ENCODE peak calls at places on chromosomes 13 and 19, in four cellular contexts. G, K, M and Z are unnamed samples.

GRCh38 chr19:49651029-49651825 is 9.2 kb downstream of the SCAF1 start:
- DNase-seq in G (no peak), K (no peak), M (no peak), Z (no peak)

GRCh38 chr13:82436099-82436585 is 1446.1 kb downstream of the SLITRK1 start:
- DNase-seq in M (no peak), G (no peak), K (no peak), Z (no peak)

GRCh38 chr19:46659151-46660007 is 1.6 kb downstream of the DACT3 start:
- DNase-seq in M (no peak), G (peak), K (no peak), Z (no peak)

GRCh38 chr19:47697863-47698609 is 15.2 kb upstream of the EHD2 start:
- DNase-seq in K (peak), G (peak), M (peak), Z (peak)

GRCh38 chr19:3969435-3970312 is 1.2 kb downstream of the DAPK3 start:
- DNase-seq in K (no peak), M (no peak), G (no peak), Z (no peak)

GRCh38 chr13:99086149-99086868 is 108.4 kb upstream of the DOCK9 start:
- DNase-seq in K (no peak), M (no peak), G (peak), Z (no peak)

GRCh38 chr13:75180805-75181455 is 301.0 kb downstream of the TBC1D4 start:
- DNase-seq in M (no peak), K (no peak), G (no peak), Z (no peak)

GRCh38 chr19:57566396-57567256 is 7.0 kb upstream of the ZNF550 start:
- DNase-seq in M (no peak), G (no peak), K (peak), Z (no peak)

GRCh38 chr13:36074659-36075058 is 56.5 kb downstream of the DCLK1 start:
- DNase-seq in K (no peak), G (no peak), M (no peak), Z (no peak)

GRCh38 chr19:10184636-10185035 is 10.1 kb downstream of the DNMT1 start:
- DNase-seq in K (no peak), M (no peak), G (no peak), Z (no peak)

GRCh38 chr19:33261511-33262192 is 36.0 kb upstream of the SLC7A10 start:
- DNase-seq in M (no peak), K (no peak), G (peak), Z (no peak)

GRCh38 chr19:33256266-33256665 is 30.6 kb upstream of the SLC7A10 start:
- DNase-seq in G (no peak), M (no peak), K (no peak), Z (no peak)

GRCh38 chr19:33260628-33261418 is 35.2 kb upstream of the SLC7A10 start:
- DNase-seq in K (no peak), G (no peak), M (no peak), Z (no peak)

GRCh38 chr19:33257828-33258227 is 32.2 kb upstream of the SLC7A10 start:
- DNase-seq in G (no peak), K (no peak), M (no peak), Z (no peak)

GRCh38 chr19:33259532-33259931 is 33.9 kb upstream of the SLC7A10 start:
- DNase-seq in K (no peak), M (no peak), G (no peak), Z (no peak)
- TF ChIP-seq SIN3A in K (no peak), M (no peak), G (no peak), Z (no peak)

GRCh38 chr19:33245948-33246728 is 20.5 kb upstream of the SLC7A10 start:
- DNase-seq in M (no peak), K (no peak), G (peak), Z (no peak)
- TF ChIP-seq SIN3A in M (no peak), K (no peak), G (no peak), Z (no peak)

GRCh38 chr19:18424122-18424889 is 5.1 kb downstream of the SSBP4 start:
- DNase-seq in M (no peak), G (no peak), K (no peak), Z (no peak)
- TF ChIP-seq SIN3A in M (no peak), G (no peak), K (no peak), Z (no peak)

GRCh38 chr19:18349524-18350128 is 9.2 kb downstream of the PGPEP1 start:
- DNase-seq in G (peak), K (no peak), M (no peak), Z (no peak)
- TF ChIP-seq SIN3A in G (no peak), K (no peak), M (no peak), Z (no peak)

GRCh38 chr13:100646030-100646673 is 28.4 kb downstream of the TMTC4 start:
- DNase-seq in M (no peak), K (peak), G (peak), Z (no peak)
- TF ChIP-seq SIN3A in M (no peak), K (no peak), G (no peak), Z (no peak)

DNA sequence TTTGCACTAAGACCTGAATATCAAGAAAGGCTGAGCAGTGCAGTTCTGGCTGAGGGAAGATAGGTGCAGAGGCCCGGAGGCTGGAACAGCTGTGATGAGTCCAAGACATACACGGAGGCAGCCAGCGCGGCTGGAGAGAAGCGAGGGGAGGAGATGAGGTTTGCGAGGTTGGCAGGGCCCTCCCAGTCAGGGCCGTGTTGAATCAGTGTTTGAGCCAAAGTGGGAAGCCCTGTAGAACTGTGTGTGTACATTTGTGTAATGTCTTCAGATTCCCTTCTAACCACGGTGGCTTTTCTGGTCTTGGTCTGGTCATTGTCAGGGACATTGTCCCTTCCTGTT is 34.9 kb downstream of the PAK4 start:
- DNase-seq in K (no peak), M (no peak), G (no peak), Z (no peak)
- TF ChIP-seq SIN3A in K (no peak), M (no peak), G (no peak), Z (no peak)

GRCh38 chr13:49789961-49790360 is 2.5 kb downstream of the KPNA3 start:
- DNase-seq in K (no peak), G (no peak), M (no peak), Z (no peak)

GRCh38 chr13:49786609-49787008 is 5.9 kb downstream of the KPNA3 start:
- DNase-seq in M (no peak), K (no peak), G (no peak), Z (no peak)

GRCh38 chr13:49792550-49793324 is at the start of gene KPNA3:
- DNase-seq in G (peak), K (peak), M (peak), Z (peak)

GRCh38 chr13:49791214-49791752 is 1.2 kb downstream of the KPNA3 start:
- DNase-seq in M (peak), G (peak), K (no peak), Z (no peak)

GRCh38 chr13:49791753-49792549 is 531 bp downstream of the KPNA3 start:
- DNase-seq in M (no peak), G (no peak), K (no peak), Z (no peak)
- TF ChIP-seq SIN3A in M (no peak), G (no peak), K (no peak), Z (no peak)

GRCh38 chr19:32580353-32580900 is 563 bp upstream of the PDCD5 start:
- DNase-seq in K (no peak), M (no peak), G (peak), Z (no peak)

GRCh38 chr19:32580901-32581703 is at the start of gene PDCD5:
- DNase-seq in M (peak), K (peak), G (peak), Z (peak)

GRCh38 chr19:32576790-32577189 is 4.2 kb upstream of the PDCD5 start:
- DNase-seq in K (no peak), M (no peak), G (no peak), Z (no peak)

DNA sequence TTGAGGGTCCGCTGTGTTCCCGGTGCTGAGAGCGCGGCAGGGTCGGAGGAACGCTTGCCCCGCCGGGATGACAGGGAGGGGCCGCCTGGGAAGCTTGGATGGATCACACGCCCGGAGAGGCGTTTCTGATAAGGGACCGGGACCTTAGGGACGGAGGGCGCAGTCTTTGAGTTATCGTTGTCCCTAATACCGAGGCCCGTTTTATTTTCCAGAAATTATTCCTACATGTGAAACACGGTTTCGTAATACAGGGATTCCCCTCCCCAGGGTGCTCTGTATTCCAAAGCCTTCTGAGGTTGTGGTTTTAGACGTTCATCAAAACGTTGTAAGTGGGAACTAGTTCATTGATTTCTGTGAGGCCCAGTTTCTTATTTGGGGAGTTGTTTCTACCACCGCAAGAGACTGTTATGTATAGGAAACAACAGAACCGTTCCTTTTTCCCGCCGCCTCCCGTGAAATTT is 744 bp downstream of the PDCD5 start:
- DNase-seq in G (peak), K (no peak), M (no peak), Z (no peak)
- TF ChIP-seq SIN3A in G (no peak), K (no peak), M (no peak), Z (no peak)

DNA sequence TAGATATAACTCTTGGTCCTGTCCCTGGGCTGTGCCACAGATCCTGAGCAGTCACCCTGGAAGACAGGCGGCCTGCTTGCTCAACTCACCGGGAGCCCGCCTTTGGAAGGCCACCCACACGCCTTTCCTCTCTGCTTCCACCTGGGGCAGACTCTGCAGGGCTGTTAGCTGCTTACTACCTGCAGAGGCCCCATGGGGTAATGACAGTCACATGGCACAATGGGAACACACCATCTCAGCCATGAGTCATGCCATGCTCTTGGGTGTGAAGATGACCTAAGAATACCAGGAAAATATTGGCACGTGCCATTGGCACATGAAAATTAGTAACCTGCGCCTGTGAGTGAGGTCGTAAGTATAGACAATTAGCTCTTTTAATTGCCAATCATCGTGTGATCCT is 108.6 kb downstream of the COL4A2 start:
- DNase-seq in G (no peak), M (no peak), K (peak), Z (no peak)
- TF ChIP-seq SIN3A in G (no peak), M (no peak), K (no peak), Z (no peak)